ENCODE peak calls at places on chromosomes 4 and X, in ten cellular contexts. E is PC-3, F is K562, B is keratinocyte, P is endothelial cell of umbilical vein, I is GM23338, S is neural progenitor cell, Y is fibroblast of lung, G is astrocyte, V is hepatocyte. A is an unnamed sample.
A peak's percentile ranks its signal among the peaks of the same experiment; 100 is the strongest.

GRCh38 chr4:79657379-79657778 is 249.4 kb upstream of the GK2 start:
- DNase-seq in E (no peak), F (no peak), B (no peak), P (no peak), I (no peak), S (no peak), Y (no peak), G (no peak), V (no peak), A (no peak)

GRCh38 chr4:83535520-83535944 is 376 bp upstream of the GPAT3 start:
- DNase-seq in E (peak; percentile 81), F (peak; percentile 39), B (no peak), P (peak; percentile 53), I (peak; percentile 75), S (peak; percentile 54), Y (peak; percentile 72), G (peak; percentile 71), V (peak; percentile 34), A (peak; percentile 79)

GRCh38 chr4:166017804-166018203 is 144.8 kb downstream of the TLL1 start:
- DNase-seq in E (peak; percentile 47), F (no peak), B (no peak), P (no peak), I (no peak), S (no peak), Y (peak; percentile 30), G (peak; percentile 20), V (no peak), A (no peak)

GRCh38 chr4:77036206-77036605 is 39.6 kb downstream of the CCNI start:
- DNase-seq in E (no peak), F (no peak), B (no peak), P (no peak), I (no peak), S (no peak), Y (peak; percentile 97), G (peak; percentile 98), V (no peak), A (no peak)

GRCh38 chr4:18366762-18367358 is 345.3 kb upstream of the LCORL start:
- DNase-seq in E (peak; percentile 48), F (peak; percentile 4), B (no peak), P (peak; percentile 51), I (peak; percentile 43), S (peak; percentile 49), Y (peak; percentile 10), G (peak; percentile 1), V (peak; percentile 63), A (no peak)

GRCh38 chrX:107573016-107573415 is 55.3 kb upstream of the PRPS1 start:
- DNase-seq in E (no peak), F (peak; percentile 39), B (no peak), P (no peak), I (no peak), S (no peak), Y (no peak), G (no peak), V (no peak), A (no peak)

GRCh38 chrX:23938690-23939089 is 30.9 kb downstream of the CXorf58 start:
- DNase-seq in E (no peak), F (peak; percentile 14), B (no peak), P (no peak), I (no peak), S (no peak), Y (no peak), G (no peak), V (no peak), A (no peak)

GRCh38 chr4:112938461-112939058 is 110.9 kb upstream of the ANK2 start:
- DNase-seq in E (peak; percentile 60), F (peak; percentile 7), B (no peak), P (peak; percentile 40), I (peak; percentile 81), S (peak; percentile 64), Y (peak; percentile 37), G (peak; percentile 23), V (peak; percentile 43), A (peak; percentile 43)

GRCh38 chr4:168573870-168574269 is 77.0 kb downstream of the PALLD start:
- DNase-seq in E (no peak), F (no peak), B (no peak), P (no peak), I (no peak), S (no peak), Y (no peak), G (no peak), V (no peak), A (no peak)

GRCh38 chrX:133881893-133882292 is 103.5 kb downstream of the GPC3 start:
- DNase-seq in E (no peak), F (no peak), B (no peak), P (no peak), I (peak; percentile 36), S (peak; percentile 32), Y (no peak), G (no peak), V (no peak), A (no peak)

GRCh38 chrX:69024931-69025330 is 140.3 kb downstream of the PJA1 start:
- DNase-seq in E (peak; percentile 81), F (no peak), B (no peak), P (no peak), I (peak; percentile 5), S (peak; percentile 8), Y (peak; percentile 60), G (peak; percentile 41), V (peak; percentile 72), A (peak; percentile 86)

DNA sequence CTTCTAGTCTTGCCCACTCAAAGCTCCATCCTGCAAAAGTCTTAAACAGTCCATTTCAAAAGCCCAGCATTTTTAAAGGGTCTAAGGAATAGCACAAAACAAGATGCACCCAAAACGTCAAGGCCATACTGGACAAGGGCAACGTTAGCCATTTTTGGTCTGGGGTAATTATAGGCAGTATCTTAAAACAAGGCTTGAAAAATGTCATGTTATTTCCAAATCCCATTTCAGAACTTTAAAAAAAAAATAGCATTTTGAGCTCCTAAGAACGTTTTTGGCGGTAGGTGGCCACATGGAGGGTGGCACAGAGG is 584 bp upstream of the TMEM165 start:
- DNase-seq in E (no peak), F (no peak), B (no peak), P (no peak), I (no peak), S (no peak), Y (no peak), G (no peak), V (no peak), A (no peak)
- H2AFZ ChIP-seq in E (peak overlapping the region; percentile 71), F (peak overlapping the region; percentile 96), B (peak overlapping the region; percentile 96), P (peak overlapping the region; percentile 92), I (peak overlapping the region; percentile 58), S (peak overlapping the region; percentile 61), Y (peak overlapping the region; percentile 28), G (peak overlapping the region; percentile 92), V (peak overlapping the region; percentile 91), A (peak overlapping the region; percentile 86)

DNA sequence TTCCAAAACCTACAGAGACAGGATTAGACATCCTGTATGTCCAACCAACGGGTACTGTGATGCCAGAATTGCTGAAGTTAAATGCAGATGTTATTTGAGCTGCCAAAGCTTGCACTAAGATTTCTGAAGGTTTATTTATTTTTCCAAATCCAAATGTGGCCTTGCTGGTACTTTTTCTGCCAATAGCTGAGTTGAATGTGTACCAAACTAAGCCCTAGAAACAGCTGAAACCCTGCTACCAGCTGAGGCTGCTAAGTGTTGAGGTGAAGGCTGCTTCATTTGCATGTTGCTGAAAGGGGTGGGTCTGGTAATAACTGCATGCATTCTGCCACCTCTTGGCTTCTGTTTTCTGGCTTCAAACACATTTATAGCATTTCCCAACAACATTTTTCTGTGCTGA is 366.5 kb downstream of the FAT4 start:
- DNase-seq in E (no peak), F (no peak), B (no peak), P (no peak), I (no peak), S (no peak), Y (no peak), G (no peak), V (no peak), A (peak; percentile 56)
- TF ChIP-seq CTCF in E (no peak), F (no peak), B (no peak), P (no peak), I (no peak), S (no peak), Y (no peak), G (no peak), V (no peak), A (no peak)

GRCh38 chr4:81635128-81635527 is 163.4 kb upstream of the RASGEF1B start:
- DNase-seq in E (no peak), F (no peak), B (no peak), P (no peak), I (no peak), S (no peak), Y (no peak), G (no peak), V (no peak), A (no peak)

GRCh38 chr4:81635747-81636146 is 164.0 kb upstream of the RASGEF1B start:
- DNase-seq in E (peak; percentile 11), F (peak; percentile 5), B (no peak), P (no peak), I (no peak), S (no peak), Y (no peak), G (no peak), V (peak; percentile 38), A (no peak)

GRCh38 chr4:81632581-81633247 is 161.0 kb upstream of the RASGEF1B start:
- DNase-seq in E (peak; percentile 69), F (no peak), B (peak; percentile 82), P (no peak), I (no peak), S (no peak), Y (peak; percentile 29), G (peak; percentile 11), V (no peak), A (no peak)

GRCh38 chr4:81628489-81628888 is 156.8 kb upstream of the RASGEF1B start:
- DNase-seq in E (no peak), F (no peak), B (no peak), P (no peak), I (no peak), S (no peak), Y (peak; percentile 7), G (peak; percentile 1), V (no peak), A (no peak)

DNA sequence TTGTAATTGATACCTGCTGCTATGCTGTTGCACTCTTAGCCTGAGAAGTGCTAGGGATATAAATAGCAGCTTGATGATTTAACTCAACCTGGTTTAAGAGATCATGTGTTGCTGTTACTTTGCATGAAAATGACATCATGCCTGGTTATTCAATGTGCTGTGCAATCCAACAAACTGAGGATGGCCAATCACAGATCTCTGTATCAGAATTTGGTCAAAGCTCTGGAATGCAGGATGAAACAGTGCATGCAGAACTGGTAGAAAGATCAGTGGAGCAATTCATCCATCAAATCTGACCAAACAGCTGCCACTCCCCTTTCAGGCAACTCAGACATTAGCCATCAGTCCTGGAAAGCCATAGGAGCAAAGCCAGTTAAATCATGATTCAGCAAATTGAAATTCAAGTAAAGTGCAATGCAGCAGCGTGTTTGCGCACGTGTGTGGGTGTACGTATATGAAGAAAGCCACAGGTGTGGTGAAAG is 160.3 kb upstream of the RASGEF1B start:
- DNase-seq in E (peak; percentile 88), F (no peak), B (peak; percentile 99), P (no peak), I (no peak), S (no peak), Y (peak; percentile 84), G (peak; percentile 82), V (peak; percentile 55), A (no peak)
- H2AFZ ChIP-seq in E (no peak overlapping the region), F (no peak overlapping the region), B (no peak overlapping the region), P (no peak overlapping the region), I (no peak overlapping the region), S (no peak overlapping the region), Y (no peak overlapping the region), G (no peak overlapping the region), V (no peak overlapping the region), A (no peak overlapping the region)

DNA sequence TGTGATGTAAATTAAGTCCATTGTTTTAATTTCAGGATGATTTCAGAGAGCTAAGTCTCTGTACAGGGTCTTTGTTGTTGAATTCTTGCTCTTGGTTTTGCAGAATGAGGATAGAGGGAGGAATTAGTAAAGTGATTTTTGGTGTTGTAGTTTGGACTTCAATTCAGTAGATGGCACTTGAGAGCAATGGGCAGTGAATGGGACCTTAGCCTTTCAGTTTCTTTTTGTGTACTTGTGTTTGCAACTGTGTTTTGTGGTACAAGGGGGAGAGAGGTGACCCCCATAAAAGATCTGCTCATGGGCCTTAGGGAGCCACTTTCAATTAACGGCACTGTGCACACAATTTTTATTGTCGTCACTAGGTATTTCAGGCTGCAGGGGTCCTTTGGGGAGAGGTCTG is 340.0 kb downstream of the DCAF12L2 start:
- DNase-seq in E (no peak), F (no peak), B (no peak), P (no peak), I (peak; percentile 21), S (peak; percentile 1), Y (no peak), G (no peak), V (no peak), A (no peak)
- TF ChIP-seq CTCF in E (no peak), F (no peak), B (no peak), P (no peak), I (peak; percentile 37), S (no peak), Y (no peak), G (no peak), V (no peak), A (no peak)